ENCODE peak calls at places on chromosomes 11 and 22, in seven cellular contexts. M, P, E, Z, O, Y and Q are unnamed samples.

GRCh38 chr11:104531075-104531474 is 367.1 kb upstream of the PDGFD start:
- DNase-seq in M (no peak), P (no peak), E (no peak), Z (no peak), O (peak; percentile 0), Y (no peak), Q (no peak)

GRCh38 chr11:89583580-89583979 is 92.4 kb upstream of the NOX4 start:
- DNase-seq in M (no peak), P (no peak), E (no peak), Z (no peak), O (no peak), Y (no peak), Q (no peak)

GRCh38 chr22:29343313-29343805 is 27.9 kb upstream of the RASL10A start:
- DNase-seq in M (no peak), P (peak; percentile 73), E (peak; percentile 85), Z (no peak), O (no peak), Y (no peak), Q (peak; percentile 33)

GRCh38 chr11:112470355-112470754 is 209.7 kb upstream of the PLET1 start:
- DNase-seq in M (no peak), P (no peak), E (no peak), Z (no peak), O (no peak), Y (no peak), Q (no peak)

GRCh38 chr11:102530558-102530957 is at the start of gene MMP7:
- DNase-seq in M (peak; percentile 4), P (no peak), E (peak; percentile 68), Z (no peak), O (no peak), Y (no peak), Q (no peak)

GRCh38 chr22:36759481-36760159 is 16.3 kb downstream of the IFT27 start:
- DNase-seq in M (no peak), P (no peak), E (peak; percentile 43), Z (peak; percentile 62), O (no peak), Y (no peak), Q (no peak)

GRCh38 chr22:37187552-37187890 is 526 bp downstream of the C1QTNF6 start:
- DNase-seq in M (no peak), P (no peak), E (no peak), Z (no peak), O (no peak), Y (peak; percentile 38), Q (no peak)

GRCh38 chr22:24125942-24126341 is 55.3 kb upstream of the SUSD2 start:
- DNase-seq in M (no peak), P (no peak), E (no peak), Z (no peak), O (no peak), Y (no peak), Q (no peak)

GRCh38 chr11:11620251-11620965 is 1.4 kb downstream of the GALNT18 start:
- DNase-seq in M (no peak), P (peak; percentile 55), E (peak; percentile 84), Z (peak; percentile 78), O (no peak), Y (peak; percentile 48), Q (no peak)

GRCh38 chr22:35835267-35835997 is 117.8 kb downstream of the APOL5 start:
- DNase-seq in M (no peak), P (no peak), E (no peak), Z (no peak), O (no peak), Y (no peak), Q (no peak)

GRCh38 chr11:11608783-11609232 is 13.0 kb downstream of the GALNT18 start:
- DNase-seq in M (no peak), P (no peak), E (no peak), Z (no peak), O (no peak), Y (no peak), Q (no peak)

GRCh38 chr11:57200937-57201336 is 19.2 kb downstream of the LRRC55 start:
- DNase-seq in M (no peak), P (peak; percentile 79), E (no peak), Z (no peak), O (no peak), Y (no peak), Q (no peak)

GRCh38 chr11:134792677-134793076 is 380.6 kb upstream of the B3GAT1 start:
- DNase-seq in M (no peak), P (no peak), E (no peak), Z (no peak), O (no peak), Y (no peak), Q (no peak)

GRCh38 chr11:29300441-29300840 is 716.4 kb downstream of the KCNA4 start:
- DNase-seq in M (peak; percentile 62), P (no peak), E (no peak), Z (no peak), O (no peak), Y (no peak), Q (no peak)

GRCh38 chr11:90587896-90588295 is 365.0 kb upstream of the CHORDC1 start:
- DNase-seq in M (no peak), P (no peak), E (no peak), Z (no peak), O (no peak), Y (no peak), Q (no peak)

GRCh38 chr22:45672564-45673481 is 1.2 kb downstream of the ATXN10 start:
- DNase-seq in M (no peak), P (no peak), E (no peak), Z (no peak), O (no peak), Y (no peak), Q (no peak)

GRCh38 chr22:48752451-48753380 is 1075.0 kb downstream of the BRD1 start:
- DNase-seq in M (no peak), P (no peak), E (no peak), Z (no peak), O (no peak), Y (no peak), Q (no peak)

GRCh38 chr11:134613646-134614045 is 201.6 kb upstream of the B3GAT1 start:
- DNase-seq in M (no peak), P (no peak), E (no peak), Z (no peak), O (no peak), Y (no peak), Q (no peak)

DNA sequence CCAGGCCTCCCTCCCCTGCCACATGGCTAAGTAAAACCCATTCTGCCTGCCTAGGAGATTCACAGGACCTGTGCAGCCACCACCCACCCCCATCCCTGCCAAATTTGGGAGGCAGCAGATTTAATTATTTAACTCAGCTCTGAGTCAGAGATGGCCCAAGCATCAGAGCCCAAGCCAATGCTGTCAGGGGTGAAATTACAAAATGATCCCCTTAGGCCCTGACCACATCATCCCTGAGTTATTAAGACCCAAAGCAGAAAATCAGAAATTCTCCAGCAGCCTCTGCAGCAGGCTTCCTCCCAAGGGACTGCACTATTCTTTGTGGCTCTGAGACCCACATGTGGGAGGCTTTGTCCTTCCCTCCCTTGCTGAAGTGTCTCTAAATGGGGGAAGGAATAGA is 52.8 kb upstream of the RRAS2 start:
- DNase-seq in M (peak; percentile 61), P (peak; percentile 18), E (no peak), Z (no peak), O (no peak), Y (no peak), Q (no peak)
- H3K27ac ChIP-seq in M (peak overlapping the region; percentile 70), P (no peak overlapping the region), E (no peak overlapping the region), Z (no peak overlapping the region), O (no peak overlapping the region), Y (no peak overlapping the region), Q (no peak overlapping the region)

DNA sequence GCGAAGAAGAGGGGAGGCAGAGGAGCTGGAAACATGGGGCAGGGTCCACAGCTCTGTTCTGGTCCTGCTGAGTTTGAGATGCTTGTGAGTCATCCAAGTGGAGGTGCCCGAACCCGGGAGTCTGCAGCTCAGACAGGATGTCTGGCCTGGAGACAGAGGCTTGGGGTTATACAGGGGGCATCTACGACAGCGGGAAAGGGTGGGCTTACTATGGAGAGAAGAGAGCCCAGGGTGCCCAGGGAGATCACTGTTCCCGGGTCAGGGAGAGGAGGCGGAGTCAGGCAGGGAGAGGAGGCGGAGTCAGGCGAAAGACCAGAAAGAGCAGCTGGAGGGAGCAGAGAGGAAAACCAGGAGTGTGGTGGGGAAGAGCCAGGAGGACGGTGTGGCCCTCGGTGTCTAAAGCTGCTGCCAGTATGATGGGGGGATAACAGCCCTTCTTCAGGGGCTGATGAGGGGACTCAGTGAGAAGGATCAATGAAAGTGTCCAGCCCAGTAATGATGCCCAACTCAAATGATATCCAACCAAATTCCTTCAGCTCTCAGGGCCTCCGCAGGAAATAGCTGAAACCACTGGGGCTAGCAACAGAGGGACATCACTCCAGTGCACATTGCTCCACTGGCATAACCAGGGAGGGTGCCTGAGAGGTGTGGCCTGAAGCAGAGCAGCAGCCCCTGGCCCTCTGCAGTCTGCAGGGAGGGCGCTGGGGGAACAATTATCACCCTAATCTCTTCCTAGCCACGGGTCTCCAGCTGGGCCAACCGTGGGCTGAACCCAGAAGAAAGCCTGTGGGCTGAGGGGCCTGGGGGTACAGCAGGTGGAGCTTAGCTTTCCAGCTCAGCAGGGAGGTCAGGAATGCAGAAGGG is 2.6 kb upstream of the LTBP3 start:
- DNase-seq in M (no peak), P (peak; percentile 70), E (no peak), Z (no peak), O (no peak), Y (peak; percentile 82), Q (no peak)
- H3K27ac ChIP-seq in M (peak overlapping the region; percentile 11), P (peak overlapping the region; percentile 99), E (peak overlapping the region; percentile 95), Z (no peak overlapping the region), O (no peak overlapping the region), Y (peak overlapping the region; percentile 100), Q (peak overlapping the region; percentile 87)

DNA sequence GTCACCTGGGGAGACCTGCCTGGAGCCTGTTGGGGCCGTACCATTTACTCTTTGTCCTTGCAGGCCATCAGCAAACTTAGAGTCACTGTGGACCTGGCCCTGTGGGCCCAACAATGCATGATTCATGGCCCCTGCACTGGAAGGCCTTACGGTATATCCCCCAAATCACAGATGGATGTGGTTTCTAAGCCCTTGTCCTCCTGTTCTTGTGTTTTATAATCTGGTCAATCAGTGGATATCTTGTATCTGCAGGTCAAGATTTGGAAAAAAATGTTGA is 6.2 kb downstream of the TSKU start:
- DNase-seq in M (no peak), P (no peak), E (peak; percentile 27), Z (peak; percentile 20), O (no peak), Y (no peak), Q (no peak)
- H3K27ac ChIP-seq in M (no peak overlapping the region), P (peak overlapping the region; percentile 47), E (no peak overlapping the region), Z (no peak overlapping the region), O (no peak overlapping the region), Y (no peak overlapping the region), Q (peak overlapping the region; percentile 72)

GRCh38 chr11:129998905-129999304 is 3.7 kb downstream of the PRDM10 start:
- DNase-seq in M (no peak), P (no peak), E (no peak), Z (no peak), O (no peak), Y (no peak), Q (no peak)
- H3K27ac ChIP-seq in M (no peak overlapping the region), P (no peak overlapping the region), E (no peak overlapping the region), Z (no peak overlapping the region), O (no peak overlapping the region), Y (no peak overlapping the region), Q (no peak overlapping the region)

GRCh38 chr11:65945941-65946558 is 770 bp downstream of the TSGA10IP start:
- DNase-seq in M (no peak), P (no peak), E (no peak), Z (no peak), O (no peak), Y (no peak), Q (no peak)
- H3K27ac ChIP-seq in M (no peak overlapping the region), P (no peak overlapping the region), E (no peak overlapping the region), Z (no peak overlapping the region), O (no peak overlapping the region), Y (no peak overlapping the region), Q (no peak overlapping the region)